ENCODE peak calls at places on chromosomes 7 and 10, in ten cellular contexts. V is activated B cell treated with CpG ODN at 0.5 μM for 24 hours; A is astrocyte of the cerebellum; X is endodermal cell; Z is heart right ventricle; H is left ventricle myocardium inferior; Y is endothelial cell; W is CD4-positive, alpha-beta T cell; K is osteocyte; M is foreskin fibroblast. B is an unnamed sample.

GRCh38 chr7:105519353-105519752 is 2.7 kb downstream of the PUS7 start:
- DNase-seq in H (no peak), W (no peak), Z (no peak), M (no peak), K (no peak), X (no peak), A (no peak), V (no peak), Y (no peak), B (no peak)

GRCh38 chr10:98446121-98446655 is 547 bp downstream of the HPS1 start:
- DNase-seq in H (no peak), A (no peak), W (peak; percentile 32), V (peak; percentile 57), X (peak; percentile 80), K (peak; percentile 84), M (peak; percentile 61), Y (peak; percentile 41), Z (no peak), B (no peak)

GRCh38 chr10:43320226-43320625 is 51.2 kb upstream of the FXYD4 start:
- DNase-seq in Y (no peak), K (no peak), A (no peak), H (no peak), V (no peak), W (no peak), X (no peak), M (no peak), Z (no peak), B (no peak)

GRCh38 chr7:15558747-15559146 is 3.1 kb downstream of the AGMO start:
- DNase-seq in H (no peak), A (no peak), Z (no peak), W (no peak), M (peak; percentile 70), V (no peak), X (no peak), Y (no peak), K (no peak), B (no peak)

GRCh38 chr7:41472427-41473125 is 230.3 kb downstream of the INHBA start:
- DNase-seq in M (peak; percentile 64), H (no peak), V (no peak), K (no peak), W (no peak), Z (no peak), A (no peak), X (no peak), Y (no peak), B (no peak)

GRCh38 chr7:150313870-150314269 is 9.3 kb upstream of the LRRC61 start:
- DNase-seq in W (no peak), V (no peak), Z (no peak), H (no peak), X (no peak), Y (no peak), K (no peak), M (no peak), A (no peak), B (no peak)

GRCh38 chr7:134854816-134855215 is 75.4 kb downstream of the CALD1 start:
- DNase-seq in W (no peak), X (no peak), Z (no peak), V (no peak), K (no peak), A (no peak), M (peak; percentile 36), Y (no peak), H (no peak), B (no peak)

GRCh38 chr7:29207469-29207868 is 12.9 kb downstream of the CHN2 start:
- DNase-seq in Y (no peak), V (no peak), K (no peak), H (no peak), Z (no peak), A (no peak), X (no peak), M (no peak), W (no peak), B (no peak)

GRCh38 chr10:14200645-14201534 is 129.8 kb downstream of the FRMD4A start:
- DNase-seq in K (no peak), A (no peak), W (no peak), M (no peak), Y (peak; percentile 44), V (no peak), Z (no peak), X (peak; percentile 94), H (no peak), B (no peak)

GRCh38 chr7:70154521-70155180 is 556.4 kb downstream of the AUTS2 start:
- DNase-seq in M (no peak), Z (no peak), V (no peak), X (no peak), W (no peak), A (no peak), H (no peak), K (no peak), Y (no peak), B (no peak)

GRCh38 chr7:381211-382117 is 91.5 kb downstream of the FOXL3 start:
- DNase-seq in H (no peak), Y (no peak), Z (no peak), X (peak; percentile 25), A (no peak), M (no peak), K (no peak), W (no peak), V (no peak), B (no peak)

GRCh38 chr10:103019426-103019825 is 101.3 kb downstream of the CNNM2 start:
- DNase-seq in W (no peak), Y (no peak), V (no peak), A (no peak), X (no peak), K (no peak), M (no peak), Z (no peak), H (no peak), B (no peak)

GRCh38 chr10:132690821-132691610 is 94.9 kb downstream of the NKX6-2 start:
- DNase-seq in X (peak; percentile 25), Z (no peak), V (no peak), H (peak; percentile 4), M (no peak), K (no peak), A (no peak), Y (no peak), W (no peak), B (no peak)

GRCh38 chr7:127337581-127337980 is 54.9 kb downstream of the ZNF800 start:
- DNase-seq in W (no peak), A (no peak), X (no peak), Y (no peak), K (no peak), V (no peak), Z (peak; percentile 22), M (no peak), H (peak; percentile 22), B (no peak)

GRCh38 chr10:117222552-117223412 is 18.1 kb upstream of the SLC18A2 start:
- DNase-seq in A (no peak), W (no peak), K (no peak), X (no peak), Y (no peak), H (no peak), V (no peak), M (no peak), Z (no peak), B (no peak)

GRCh38 chr10:120423350-120424197 is 33.5 kb upstream of the PLPP4 start:
- DNase-seq in Y (peak; percentile 59), W (no peak), K (no peak), Z (peak; percentile 6), V (no peak), A (peak; percentile 59), X (peak; percentile 81), M (peak; percentile 21), H (no peak), B (no peak)

GRCh38 chr7:93817004-93817403 is 73.5 kb downstream of the TFPI2 start:
- DNase-seq in K (no peak), Z (no peak), X (no peak), H (no peak), A (no peak), Y (no peak), M (no peak), W (no peak), V (no peak), B (no peak)

GRCh38 chr7:40827217-40828085 is 692.6 kb downstream of the SUGCT start:
- DNase-seq in Z (no peak), V (no peak), Y (no peak), A (no peak), M (peak; percentile 86), X (no peak), H (no peak), K (no peak), W (no peak), B (no peak)

GRCh38 chr10:116147162-116147906 is 125.7 kb downstream of the GFRA1 start:
- DNase-seq in K (no peak), Y (no peak), X (no peak), Z (no peak), A (no peak), V (no peak), M (no peak), W (no peak), H (no peak), B (no peak)

GRCh38 chr10:47269294-47269693 is 30.7 kb upstream of the GDF10 start:
- DNase-seq in H (no peak), A (no peak), Y (no peak), Z (no peak), V (no peak), X (peak; percentile 41), K (no peak), W (no peak), M (no peak), B (no peak)
- TF ChIP-seq CTCF in H (peak; percentile 25), A (peak; percentile 16), Y (peak; percentile 11), Z (no peak), V (no peak), X (peak; percentile 74), K (no peak), W (peak; percentile 19), M (no peak), B (no peak)

GRCh38 chr7:23315366-23315765 is 16.2 kb downstream of the MALSU1 start:
- DNase-seq in W (no peak), K (no peak), V (no peak), Z (no peak), A (peak; percentile 65), H (no peak), Y (no peak), X (no peak), M (peak; percentile 29), B (no peak)
- TF ChIP-seq CTCF in W (no peak), K (no peak), V (no peak), Z (no peak), A (no peak), H (no peak), Y (no peak), X (no peak), M (no peak), B (no peak)

GRCh38 chr7:95955748-95956147 is 183.4 kb downstream of the DYNC1I1 start:
- DNase-seq in Z (no peak), Y (no peak), A (no peak), H (no peak), V (no peak), M (no peak), W (no peak), X (no peak), K (no peak), B (no peak)

GRCh38 chr7:95963446-95963990 is 191.2 kb downstream of the DYNC1I1 start:
- DNase-seq in H (no peak), Z (no peak), X (no peak), A (no peak), K (no peak), V (no peak), Y (no peak), M (no peak), W (no peak), B (no peak)

GRCh38 chr7:95960706-95961244 is 188.4 kb downstream of the DYNC1I1 start:
- DNase-seq in K (no peak), W (no peak), H (no peak), V (no peak), Y (no peak), A (no peak), M (no peak), Z (no peak), X (no peak), B (no peak)
- TF ChIP-seq CTCF in K (no peak), W (no peak), H (no peak), V (no peak), Y (no peak), A (no peak), M (no peak), Z (no peak), X (no peak), B (no peak)

GRCh38 chr7:122764902-122765301 is 62.2 kb upstream of the RNF148 start:
- DNase-seq in K (no peak), M (no peak), Y (no peak), W (no peak), A (no peak), H (no peak), X (no peak), Z (no peak), V (no peak), B (no peak)
- TF ChIP-seq CTCF in K (no peak), M (no peak), Y (no peak), W (no peak), A (no peak), H (no peak), X (no peak), Z (no peak), V (no peak), B (no peak)

B was measured in GM06990.